ENCODE peak calls at places on chromosomes 7 and 10, in nine cellular contexts. One of them, this sample, is unnamed.

GRCh38 chr10:117741524-117741923 is 199.0 kb downstream of the EMX2 start:
- DNase-seq in IMR-90: no peak
- DNase-seq in uterus: no peak
- DNase-seq in dorsolateral prefrontal cortex: no peak
- DNase-seq in psoas muscle: no peak
- DNase-seq in CD8-positive, alpha-beta memory T cell: no peak
- DNase-seq in upper lobe of right lung: no peak
- DNase-seq in heart left ventricle: no peak
- DNase-seq in lower leg skin: no peak
- DNase-seq in this sample: no peak

GRCh38 chr7:80941206-80941758 is 22.4 kb upstream of the SEMA3C start:
- DNase-seq in IMR-90: peak
- DNase-seq in uterus: no peak
- DNase-seq in dorsolateral prefrontal cortex: no peak
- DNase-seq in psoas muscle: no peak
- DNase-seq in CD8-positive, alpha-beta memory T cell: no peak
- DNase-seq in upper lobe of right lung: no peak
- DNase-seq in heart left ventricle: no peak
- DNase-seq in lower leg skin: no peak
- DNase-seq in this sample: no peak

GRCh38 chr7:2928613-2929311 is 84.7 kb upstream of the GNA12 start:
- DNase-seq in IMR-90: no peak
- DNase-seq in uterus: no peak
- DNase-seq in dorsolateral prefrontal cortex: peak
- DNase-seq in psoas muscle: no peak
- DNase-seq in CD8-positive, alpha-beta memory T cell: peak
- DNase-seq in upper lobe of right lung: peak
- DNase-seq in heart left ventricle: no peak
- DNase-seq in lower leg skin: peak
- DNase-seq in this sample: no peak

GRCh38 chr7:74606101-74606908 is 51.2 kb upstream of the GTF2I start:
- DNase-seq in IMR-90: no peak
- DNase-seq in uterus: no peak
- DNase-seq in dorsolateral prefrontal cortex: no peak
- DNase-seq in psoas muscle: peak
- DNase-seq in CD8-positive, alpha-beta memory T cell: no peak
- DNase-seq in upper lobe of right lung: peak
- DNase-seq in heart left ventricle: peak
- DNase-seq in lower leg skin: no peak
- DNase-seq in this sample: no peak

GRCh38 chr7:46557295-46557711 is 636.2 kb upstream of the IGFBP3 start:
- DNase-seq in IMR-90: no peak
- DNase-seq in uterus: peak
- DNase-seq in dorsolateral prefrontal cortex: no peak
- DNase-seq in psoas muscle: no peak
- DNase-seq in CD8-positive, alpha-beta memory T cell: no peak
- DNase-seq in upper lobe of right lung: no peak
- DNase-seq in heart left ventricle: no peak
- DNase-seq in lower leg skin: no peak
- DNase-seq in this sample: no peak

GRCh38 chr7:25384820-25385560 is 156.7 kb upstream of the NPVF start:
- DNase-seq in IMR-90: no peak
- DNase-seq in uterus: peak
- DNase-seq in dorsolateral prefrontal cortex: no peak
- DNase-seq in psoas muscle: no peak
- DNase-seq in CD8-positive, alpha-beta memory T cell: no peak
- DNase-seq in upper lobe of right lung: no peak
- DNase-seq in heart left ventricle: no peak
- DNase-seq in lower leg skin: no peak
- DNase-seq in this sample: no peak

GRCh38 chr10:133388265-133388972 is 5.5 kb upstream of the MTG1 start:
- DNase-seq in IMR-90: no peak
- DNase-seq in uterus: peak
- DNase-seq in dorsolateral prefrontal cortex: no peak
- DNase-seq in psoas muscle: no peak
- DNase-seq in CD8-positive, alpha-beta memory T cell: no peak
- DNase-seq in upper lobe of right lung: peak
- DNase-seq in heart left ventricle: no peak
- DNase-seq in lower leg skin: peak
- DNase-seq in this sample: no peak

GRCh38 chr7:4085937-4086691 is 596.0 kb upstream of the FOXK1 start:
- DNase-seq in IMR-90: no peak
- DNase-seq in uterus: no peak
- DNase-seq in dorsolateral prefrontal cortex: no peak
- DNase-seq in psoas muscle: no peak
- DNase-seq in CD8-positive, alpha-beta memory T cell: no peak
- DNase-seq in upper lobe of right lung: no peak
- DNase-seq in heart left ventricle: no peak
- DNase-seq in lower leg skin: peak
- DNase-seq in this sample: no peak

GRCh38 chr7:113030489-113030888 is 56.1 kb downstream of the GPR85 start:
- DNase-seq in IMR-90: no peak
- DNase-seq in uterus: no peak
- DNase-seq in dorsolateral prefrontal cortex: no peak
- DNase-seq in psoas muscle: no peak
- DNase-seq in CD8-positive, alpha-beta memory T cell: no peak
- DNase-seq in upper lobe of right lung: no peak
- DNase-seq in heart left ventricle: no peak
- DNase-seq in lower leg skin: no peak
- DNase-seq in this sample: no peak

GRCh38 chr10:121426307-121426706 is 171.9 kb downstream of the FGFR2 start:
- DNase-seq in IMR-90: no peak
- DNase-seq in uterus: no peak
- DNase-seq in dorsolateral prefrontal cortex: no peak
- DNase-seq in psoas muscle: no peak
- DNase-seq in CD8-positive, alpha-beta memory T cell: no peak
- DNase-seq in upper lobe of right lung: no peak
- DNase-seq in heart left ventricle: no peak
- DNase-seq in lower leg skin: no peak
- DNase-seq in this sample: no peak

GRCh38 chr10:124688366-124688765 is 55.8 kb downstream of the FAM53B start:
- DNase-seq in IMR-90: no peak
- DNase-seq in uterus: no peak
- DNase-seq in dorsolateral prefrontal cortex: no peak
- DNase-seq in psoas muscle: no peak
- DNase-seq in CD8-positive, alpha-beta memory T cell: no peak
- DNase-seq in upper lobe of right lung: no peak
- DNase-seq in heart left ventricle: no peak
- DNase-seq in lower leg skin: no peak
- DNase-seq in this sample: no peak

GRCh38 chr10:124686707-124687376 is 57.3 kb downstream of the FAM53B start:
- DNase-seq in IMR-90: no peak
- DNase-seq in uterus: no peak
- DNase-seq in dorsolateral prefrontal cortex: peak
- DNase-seq in psoas muscle: peak
- DNase-seq in CD8-positive, alpha-beta memory T cell: no peak
- DNase-seq in upper lobe of right lung: no peak
- DNase-seq in heart left ventricle: peak
- DNase-seq in lower leg skin: no peak
- DNase-seq in this sample: peak

GRCh38 chr10:124681626-124682552 is 62.3 kb downstream of the FAM53B start:
- DNase-seq in IMR-90: no peak
- DNase-seq in uterus: no peak
- DNase-seq in dorsolateral prefrontal cortex: no peak
- DNase-seq in psoas muscle: peak
- DNase-seq in CD8-positive, alpha-beta memory T cell: no peak
- DNase-seq in upper lobe of right lung: no peak
- DNase-seq in heart left ventricle: no peak
- DNase-seq in lower leg skin: no peak
- DNase-seq in this sample: no peak

GRCh38 chr10:124683816-124684215 is 60.4 kb downstream of the FAM53B start:
- DNase-seq in IMR-90: no peak
- DNase-seq in uterus: no peak
- DNase-seq in dorsolateral prefrontal cortex: no peak
- DNase-seq in psoas muscle: peak
- DNase-seq in CD8-positive, alpha-beta memory T cell: no peak
- DNase-seq in upper lobe of right lung: no peak
- DNase-seq in heart left ventricle: no peak
- DNase-seq in lower leg skin: no peak
- DNase-seq in this sample: no peak

DNA sequence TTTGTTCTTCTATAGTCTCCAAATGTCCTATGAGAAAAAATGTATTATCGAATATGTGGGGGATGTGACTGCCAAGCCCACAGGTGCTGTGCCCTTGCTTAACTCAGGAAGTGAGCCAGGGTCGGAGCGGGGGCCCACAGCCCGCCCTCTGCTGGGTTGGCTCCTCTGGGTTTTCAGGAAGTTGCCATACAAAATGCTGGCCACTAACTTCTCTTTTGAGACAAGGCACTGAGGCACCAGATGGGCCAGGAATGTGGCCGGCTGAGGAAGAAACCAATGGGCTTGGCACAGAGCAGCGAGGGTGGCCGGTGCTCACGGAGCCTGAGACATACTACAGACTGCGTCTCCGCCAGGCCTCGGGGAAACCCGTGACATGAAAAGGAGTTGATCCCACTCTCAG is 58.9 kb downstream of the FAM53B start:
- DNase-seq in IMR-90: no peak
- DNase-seq in uterus: no peak
- DNase-seq in dorsolateral prefrontal cortex: no peak
- DNase-seq in psoas muscle: peak
- DNase-seq in CD8-positive, alpha-beta memory T cell: no peak
- DNase-seq in upper lobe of right lung: peak
- DNase-seq in heart left ventricle: peak
- DNase-seq in lower leg skin: no peak
- DNase-seq in this sample: no peak
- H3K4me3 ChIP-seq in IMR-90: no peak
- H3K4me3 ChIP-seq in uterus: no peak
- H3K4me3 ChIP-seq in dorsolateral prefrontal cortex: no peak
- H3K4me3 ChIP-seq in psoas muscle: peak
- H3K4me3 ChIP-seq in CD8-positive, alpha-beta memory T cell: no peak
- H3K4me3 ChIP-seq in upper lobe of right lung: no peak
- H3K4me3 ChIP-seq in heart left ventricle: no peak
- H3K4me3 ChIP-seq in lower leg skin: no peak
- H3K4me3 ChIP-seq in this sample: no peak

GRCh38 chr7:87876759-87877234 is 504 bp downstream of the DBF4 start:
- DNase-seq in IMR-90: peak
- DNase-seq in uterus: peak
- DNase-seq in dorsolateral prefrontal cortex: peak
- DNase-seq in psoas muscle: peak
- DNase-seq in CD8-positive, alpha-beta memory T cell: peak
- DNase-seq in upper lobe of right lung: peak
- DNase-seq in heart left ventricle: peak
- DNase-seq in lower leg skin: peak
- DNase-seq in this sample: peak

GRCh38 chr7:87876040-87876758 is at the start of the genes DBF4 and SLC25A40:
- DNase-seq in IMR-90: peak
- DNase-seq in uterus: peak
- DNase-seq in dorsolateral prefrontal cortex: peak
- DNase-seq in psoas muscle: peak
- DNase-seq in CD8-positive, alpha-beta memory T cell: peak
- DNase-seq in upper lobe of right lung: peak
- DNase-seq in heart left ventricle: peak
- DNase-seq in lower leg skin: peak
- DNase-seq in this sample: peak

GRCh38 chr7:87875151-87876039 is 765 bp downstream of the SLC25A40 start:
- DNase-seq in IMR-90: peak
- DNase-seq in uterus: no peak
- DNase-seq in dorsolateral prefrontal cortex: no peak
- DNase-seq in psoas muscle: no peak
- DNase-seq in CD8-positive, alpha-beta memory T cell: no peak
- DNase-seq in upper lobe of right lung: peak
- DNase-seq in heart left ventricle: no peak
- DNase-seq in lower leg skin: peak
- DNase-seq in this sample: peak

GRCh38 chr7:87877641-87878040 is 1.3 kb downstream of the DBF4 start:
- DNase-seq in IMR-90: no peak
- DNase-seq in uterus: no peak
- DNase-seq in dorsolateral prefrontal cortex: no peak
- DNase-seq in psoas muscle: no peak
- DNase-seq in CD8-positive, alpha-beta memory T cell: no peak
- DNase-seq in upper lobe of right lung: no peak
- DNase-seq in heart left ventricle: no peak
- DNase-seq in lower leg skin: no peak
- DNase-seq in this sample: no peak

DNA sequence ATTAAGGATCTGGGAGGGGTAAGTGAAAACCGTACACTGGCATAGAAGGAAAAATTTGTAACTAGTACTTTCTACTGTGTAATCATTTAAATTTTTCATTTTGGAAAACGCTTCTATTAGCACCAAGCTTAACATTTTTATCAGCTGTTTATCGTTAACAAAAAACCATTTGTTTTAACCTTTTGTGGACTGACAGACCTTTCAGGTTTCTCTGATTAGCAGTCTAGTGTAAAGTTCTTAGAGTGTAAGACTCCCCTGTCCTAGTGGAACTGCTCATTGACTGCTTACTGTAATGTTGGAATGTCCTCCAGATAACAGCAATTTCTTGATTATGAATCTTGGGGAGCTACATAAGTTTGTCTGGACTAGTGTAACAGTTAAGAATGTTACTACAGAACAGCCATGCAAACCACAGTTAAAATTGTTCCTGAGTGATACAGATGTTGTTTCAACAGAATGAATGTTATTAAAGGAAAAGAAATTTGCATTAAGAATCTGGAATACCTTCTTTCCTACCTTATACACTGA is 2.0 kb downstream of the DBF4 start:
- DNase-seq in IMR-90: peak
- DNase-seq in uterus: no peak
- DNase-seq in dorsolateral prefrontal cortex: no peak
- DNase-seq in psoas muscle: no peak
- DNase-seq in CD8-positive, alpha-beta memory T cell: no peak
- DNase-seq in upper lobe of right lung: no peak
- DNase-seq in heart left ventricle: no peak
- DNase-seq in lower leg skin: no peak
- DNase-seq in this sample: no peak
- H3K4me3 ChIP-seq in IMR-90: no peak
- H3K4me3 ChIP-seq in uterus: no peak
- H3K4me3 ChIP-seq in dorsolateral prefrontal cortex: no peak
- H3K4me3 ChIP-seq in psoas muscle: peak
- H3K4me3 ChIP-seq in CD8-positive, alpha-beta memory T cell: peak
- H3K4me3 ChIP-seq in upper lobe of right lung: no peak
- H3K4me3 ChIP-seq in heart left ventricle: no peak
- H3K4me3 ChIP-seq in lower leg skin: no peak
- H3K4me3 ChIP-seq in this sample: no peak

GRCh38 chr7:155509025-155509724 is 37.2 kb downstream of the CNPY1 start:
- DNase-seq in IMR-90: no peak
- DNase-seq in uterus: no peak
- DNase-seq in dorsolateral prefrontal cortex: no peak
- DNase-seq in psoas muscle: no peak
- DNase-seq in CD8-positive, alpha-beta memory T cell: no peak
- DNase-seq in upper lobe of right lung: peak
- DNase-seq in heart left ventricle: no peak
- DNase-seq in lower leg skin: no peak
- DNase-seq in this sample: no peak
- H3K4me3 ChIP-seq in IMR-90: no peak
- H3K4me3 ChIP-seq in uterus: no peak
- H3K4me3 ChIP-seq in dorsolateral prefrontal cortex: peak
- H3K4me3 ChIP-seq in psoas muscle: no peak
- H3K4me3 ChIP-seq in CD8-positive, alpha-beta memory T cell: no peak
- H3K4me3 ChIP-seq in upper lobe of right lung: no peak
- H3K4me3 ChIP-seq in heart left ventricle: no peak
- H3K4me3 ChIP-seq in lower leg skin: no peak
- H3K4me3 ChIP-seq in this sample: peak

DNA sequence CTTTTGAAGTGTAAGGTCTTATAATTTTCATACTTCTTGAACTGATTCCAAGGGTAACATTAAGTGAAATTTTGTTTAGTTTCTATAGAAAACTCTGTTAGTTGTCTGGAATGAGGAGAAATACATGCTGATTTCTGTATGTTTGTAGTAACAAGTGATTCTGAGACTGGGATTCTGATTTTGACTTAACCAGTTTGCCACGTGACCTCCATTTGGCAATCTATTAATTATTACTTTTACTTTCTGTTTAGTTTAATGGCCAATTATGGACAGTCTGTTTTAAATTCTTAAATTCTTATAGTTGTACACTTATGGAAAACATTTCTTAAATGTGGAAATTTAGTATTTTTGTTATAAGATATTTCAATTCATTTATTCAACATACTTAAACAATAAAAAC is 163.1 kb downstream of the ADK start:
- DNase-seq in IMR-90: no peak
- DNase-seq in uterus: no peak
- DNase-seq in dorsolateral prefrontal cortex: no peak
- DNase-seq in psoas muscle: no peak
- DNase-seq in CD8-positive, alpha-beta memory T cell: no peak
- DNase-seq in upper lobe of right lung: no peak
- DNase-seq in heart left ventricle: no peak
- DNase-seq in lower leg skin: no peak
- DNase-seq in this sample: no peak
- H3K4me3 ChIP-seq in IMR-90: no peak
- H3K4me3 ChIP-seq in uterus: no peak
- H3K4me3 ChIP-seq in dorsolateral prefrontal cortex: no peak
- H3K4me3 ChIP-seq in psoas muscle: peak
- H3K4me3 ChIP-seq in CD8-positive, alpha-beta memory T cell: no peak
- H3K4me3 ChIP-seq in upper lobe of right lung: peak
- H3K4me3 ChIP-seq in heart left ventricle: no peak
- H3K4me3 ChIP-seq in lower leg skin: no peak
- H3K4me3 ChIP-seq in this sample: no peak

This sample was measured in tibial nerve.